ENCODE peak calls at places on chromosomes 2 and 18, in nine cellular contexts. J, G, H, R, B, I, Z, L and X are unnamed samples.

GRCh38 chr18:46718501-46719341 is 38.1 kb downstream of the ST8SIA5 start:
- DNase-seq in J (peak; percentile 88), G (no peak), H (no peak), R (no peak), B (peak; percentile 8), I (no peak), Z (no peak), L (no peak), X (no peak)

GRCh38 chr2:215269397-215270117 is 42.3 kb upstream of the ATIC start:
- DNase-seq in J (peak; percentile 59), G (peak; percentile 65), H (peak; percentile 29), R (peak; percentile 58), B (peak; percentile 82), I (peak; percentile 54), Z (peak; percentile 37), L (peak; percentile 34), X (peak; percentile 39)

GRCh38 chr2:111698089-111698488 is 185.9 kb downstream of the ANAPC1 start:
- DNase-seq in J (no peak), G (no peak), H (no peak), R (no peak), B (no peak), I (no peak), Z (no peak), L (no peak), X (no peak)

GRCh38 chr2:238251986-238252385 is 12.1 kb upstream of the HES6 start:
- DNase-seq in J (no peak), G (no peak), H (no peak), R (no peak), B (no peak), I (no peak), Z (no peak), L (no peak), X (no peak)

GRCh38 chr2:74052732-74053712 is 68.3 kb downstream of the TET3 start:
- DNase-seq in J (no peak), G (no peak), H (no peak), R (peak; percentile 23), B (no peak), I (peak; percentile 64), Z (peak; percentile 58), L (no peak), X (no peak)

GRCh38 chr18:74994502-74995403 is 214.2 kb downstream of the PTGR3 start:
- DNase-seq in J (peak; percentile 25), G (peak; percentile 38), H (no peak), R (no peak), B (no peak), I (no peak), Z (no peak), L (peak; percentile 52), X (no peak)

GRCh38 chr2:220143336-220143735 is 515.9 kb downstream of the SLC4A3 start:
- DNase-seq in J (peak; percentile 84), G (no peak), H (no peak), R (no peak), B (peak; percentile 11), I (no peak), Z (no peak), L (no peak), X (no peak)

GRCh38 chr2:149587950-149588487 is 444 bp upstream of the MMADHC start:
- DNase-seq in J (no peak), G (no peak), H (no peak), R (no peak), B (no peak), I (no peak), Z (no peak), L (no peak), X (no peak)

GRCh38 chr2:30305235-30305634 is 73.9 kb downstream of the LBH start:
- DNase-seq in J (peak; percentile 44), G (no peak), H (no peak), R (no peak), B (no peak), I (no peak), Z (no peak), L (no peak), X (no peak)

GRCh38 chr2:162086904-162087303 is 12.9 kb upstream of the DPP4 start:
- DNase-seq in J (peak; percentile 74), G (no peak), H (no peak), R (no peak), B (no peak), I (no peak), Z (no peak), L (no peak), X (no peak)

GRCh38 chr18:26121476-26121875 is 12.2 kb upstream of the PSMA8 start:
- DNase-seq in J (no peak), G (no peak), H (no peak), R (no peak), B (no peak), I (no peak), Z (no peak), L (no peak), X (no peak)

GRCh38 chr2:96757477-96757860 is 3.2 kb upstream of the CNNM4 start:
- DNase-seq in J (no peak), G (no peak), H (no peak), R (no peak), B (no peak), I (no peak), Z (no peak), L (no peak), X (no peak)

GRCh38 chr18:56245856-56246575 is 392.4 kb downstream of the TXNL1 start:
- DNase-seq in J (peak; percentile 77), G (no peak), H (no peak), R (no peak), B (peak; percentile 5), I (no peak), Z (no peak), L (no peak), X (no peak)

GRCh38 chr2:100008960-100009359 is 133.4 kb downstream of the AFF3 start:
- DNase-seq in J (peak; percentile 80), G (no peak), H (no peak), R (no peak), B (no peak), I (no peak), Z (no peak), L (no peak), X (no peak)

GRCh38 chr2:101619191-101619591 is 78.3 kb upstream of the MAP4K4 start:
- DNase-seq in J (peak; percentile 9), G (peak; percentile 28), H (no peak), R (no peak), B (no peak), I (no peak), Z (no peak), L (no peak), X (no peak)

GRCh38 chr2:42975358-42975717 is 183.0 kb upstream of the HAAO start:
- DNase-seq in J (no peak), G (no peak), H (no peak), R (no peak), B (no peak), I (no peak), Z (no peak), L (no peak), X (no peak)

GRCh38 chr2:42974697-42975357 is 182.4 kb upstream of the HAAO start:
- DNase-seq in J (peak; percentile 56), G (peak; percentile 79), H (peak; percentile 79), R (peak; percentile 70), B (peak; percentile 64), I (peak; percentile 41), Z (peak; percentile 54), L (peak; percentile 79), X (peak; percentile 17)

GRCh38 chr2:42971947-42972736 is 179.8 kb upstream of the HAAO start:
- DNase-seq in J (no peak), G (no peak), H (no peak), R (no peak), B (no peak), I (no peak), Z (no peak), L (no peak), X (no peak)

GRCh38 chr2:42974303-42974696 is 181.9 kb upstream of the HAAO start:
- DNase-seq in J (no peak), G (no peak), H (no peak), R (no peak), B (no peak), I (no peak), Z (no peak), L (no peak), X (no peak)

DNA sequence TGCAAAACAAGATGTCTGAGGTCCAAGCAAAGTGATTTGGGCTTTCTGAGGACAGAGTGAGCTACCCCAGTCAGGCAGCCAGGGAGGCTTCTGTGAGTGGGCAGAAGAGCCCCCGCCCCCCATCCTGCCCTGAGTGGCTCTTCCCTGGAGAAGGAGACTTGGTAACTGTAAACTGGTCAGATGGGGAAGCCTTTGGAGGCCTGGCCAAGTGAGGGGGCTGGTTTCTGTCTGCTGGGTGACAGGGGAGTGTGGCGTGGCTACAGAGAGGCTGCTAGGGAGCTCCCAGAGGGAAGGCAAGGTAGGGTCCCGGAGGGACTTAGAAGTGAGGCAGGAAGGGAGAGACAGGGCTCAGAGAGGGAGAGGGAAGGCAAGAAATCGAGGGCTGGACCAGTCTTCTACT is 181.4 kb upstream of the HAAO start:
- DNase-seq in J (no peak), G (no peak), H (no peak), R (no peak), B (no peak), I (no peak), Z (no peak), L (no peak), X (no peak)
- H3K27ac ChIP-seq in J (no peak overlapping the region), G (peak overlapping the region; percentile 3), H (no peak overlapping the region), R (no peak overlapping the region), B (no peak overlapping the region), I (no peak overlapping the region), Z (no peak overlapping the region), L (no peak overlapping the region), X (no peak overlapping the region)

DNA sequence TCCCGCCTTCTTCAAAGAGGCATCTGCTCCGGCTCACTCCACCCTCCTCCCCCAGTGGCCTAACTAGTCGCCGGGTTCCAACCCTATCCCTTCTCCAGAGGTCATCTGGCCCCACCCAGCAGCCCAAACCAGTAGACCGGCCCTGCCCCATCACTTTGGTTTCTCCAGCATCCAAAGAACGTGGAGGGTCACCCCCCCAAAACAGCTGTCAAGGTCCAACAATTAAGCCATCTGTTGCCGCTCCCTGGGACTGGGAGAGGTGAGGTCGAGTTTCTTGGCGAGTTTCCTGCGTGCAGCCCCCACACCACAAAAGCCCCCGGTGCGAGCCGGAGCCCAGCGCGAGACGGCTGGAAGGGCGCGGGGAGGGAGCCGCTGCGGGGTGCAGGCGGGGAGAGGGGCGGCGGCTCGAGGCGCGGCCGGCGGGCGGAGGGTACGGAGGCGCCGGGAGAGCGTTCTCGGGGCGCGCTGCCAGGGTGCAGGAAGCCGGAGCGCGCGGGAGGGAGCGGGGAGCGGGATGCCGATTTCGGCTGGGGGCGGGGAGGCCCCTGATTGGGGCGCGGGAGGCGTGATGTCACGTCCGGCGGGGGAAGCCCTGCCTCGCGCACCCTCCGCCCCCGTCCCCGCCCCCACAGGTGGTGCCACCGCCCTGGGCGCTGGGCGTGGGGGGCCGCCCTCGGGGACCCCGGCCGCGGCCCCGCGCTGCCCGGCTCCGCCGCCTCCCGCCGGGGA is 571 bp upstream of the GPC1 start:
- DNase-seq in J (peak; percentile 79), G (peak; percentile 91), H (peak; percentile 94), R (peak; percentile 90), B (peak; percentile 90), I (peak; percentile 81), Z (peak; percentile 81), L (peak; percentile 89), X (peak; percentile 78)
- H3K4me1 ChIP-seq in J (peaks cover 36% of the 10 kb centered on the region), G (peaks cover 20% of the 10 kb centered on the region), H (peaks cover 47% of the 10 kb centered on the region), R (peaks cover 10% of the 10 kb centered on the region), B (peaks cover 48% of the 10 kb centered on the region), I (peaks cover 6% of the 10 kb centered on the region), Z (peaks cover 12% of the 10 kb centered on the region), L (peaks cover 30% of the 10 kb centered on the region), X (peaks cover 13% of the 10 kb centered on the region)

GRCh38 chr2:6905668-6906067 is 11.5 kb upstream of the RNF144A start:
- DNase-seq in J (no peak), G (no peak), H (no peak), R (no peak), B (no peak), I (no peak), Z (no peak), L (no peak), X (no peak)
- H3K4me3 ChIP-seq in J (no peak overlapping the region), G (no peak overlapping the region), H (no peak overlapping the region), R (no peak overlapping the region), B (no peak overlapping the region), I (no peak overlapping the region), Z (no peak overlapping the region), L (no peak overlapping the region), X (no peak overlapping the region)

GRCh38 chr2:207812058-207812857 is 42.6 kb upstream of the FZD5 start:
- DNase-seq in J (no peak), G (no peak), H (no peak), R (no peak), B (no peak), I (no peak), Z (no peak), L (no peak), X (no peak)
- H3K27ac ChIP-seq in J (no peak overlapping the region), G (peak overlapping the region; percentile 83), H (peak overlapping the region; percentile 2), R (no peak overlapping the region), B (no peak overlapping the region), I (no peak overlapping the region), Z (no peak overlapping the region), L (peak overlapping the region; percentile 47), X (no peak overlapping the region)